ENCODE peak calls at places on chromosomes 16 and 17, in five cellular contexts. E is activated naive CD4-positive, alpha-beta T cell; K is AG08395; H is RCC 7860; A is effector CD4-positive, alpha-beta T cell. Q is an unnamed sample.

GRCh38 chr16:27969574-27969973 is 93.9 kb downstream of the GSG1L start:
- DNase-seq in H (no peak), A (no peak), E (no peak), K (no peak), Q (no peak)

GRCh38 chr17:50719144-50719923 is at the start of gene LUC7L3:
- DNase-seq in A (peak; percentile 88), K (peak; percentile 96), H (peak; percentile 85), E (peak; percentile 81), Q (peak; percentile 96)

GRCh38 chr17:77692571-77693161 is 265.8 kb upstream of the TNRC6C start:
- DNase-seq in E (no peak), A (no peak), K (peak; percentile 51), H (no peak), Q (no peak)

GRCh38 chr16:67150058-67150832 is 553 bp downstream of the B3GNT9 start:
- DNase-seq in A (no peak), H (no peak), K (peak; percentile 60), E (no peak), Q (no peak)

GRCh38 chr16:684067-684794 is at the start of gene JMJD8:
- DNase-seq in H (peak; percentile 85), E (peak; percentile 92), A (peak; percentile 94), K (peak; percentile 96), Q (peak; percentile 99)

GRCh38 chr17:7056386-7056785 is 12.5 kb upstream of the SLC16A11 start:
- DNase-seq in K (no peak), A (no peak), H (no peak), E (no peak), Q (peak; percentile 44)

GRCh38 chr17:81461607-81462500 is 50.7 kb downstream of the ACTG1 start:
- DNase-seq in E (no peak), K (no peak), A (no peak), H (no peak), Q (no peak)

GRCh38 chr17:65173284-65173793 is 36.2 kb downstream of the RGS9 start:
- DNase-seq in E (no peak), H (peak; percentile 78), K (no peak), A (peak; percentile 52), Q (peak; percentile 52)

GRCh38 chr16:82181456-82182185 is 11.6 kb upstream of the MPHOSPH6 start:
- DNase-seq in H (no peak), K (no peak), A (no peak), E (no peak), Q (no peak)

GRCh38 chr17:46962374-46962790 is 16.7 kb downstream of the RPRML start:
- DNase-seq in H (no peak), K (peak; percentile 76), A (no peak), E (no peak), Q (no peak)

GRCh38 chr17:77476920-77477805 is 336.4 kb downstream of the SEC14L1 start:
- DNase-seq in E (no peak), K (peak; percentile 97), A (no peak), H (peak; percentile 64), Q (no peak)

GRCh38 chr17:68398731-68399637 is 58.3 kb downstream of the WIPI1 start:
- DNase-seq in E (no peak), A (no peak), H (peak; percentile 51), K (peak; percentile 85), Q (peak; percentile 67)

GRCh38 chr16:74865922-74866598 is 91.4 kb upstream of the FA2H start:
- DNase-seq in A (no peak), E (no peak), H (no peak), K (no peak), Q (no peak)

GRCh38 chr17:51673066-51673465 is 412.7 kb downstream of the UTP18 start:
- DNase-seq in E (no peak), K (no peak), H (no peak), A (no peak), Q (no peak)

GRCh38 chr17:35841505-35841904 is 27.2 kb downstream of the HEATR9 start:
- DNase-seq in H (no peak), A (no peak), E (no peak), K (peak; percentile 19), Q (peak; percentile 27)

GRCh38 chr17:29844339-29845048 is 85.5 kb downstream of the SSH2 start:
- DNase-seq in K (no peak), A (no peak), H (no peak), E (no peak), Q (no peak)